ENCODE peak calls at places on chromosome 6, in four cellular contexts. One of them, this sample, is unnamed.

GRCh38 chr6:110628330-110628729 is 151.9 kb upstream of the SLC22A16 start:
- DNase-seq in breast epithelium: no peak
- DNase-seq in left lung: no peak
- DNase-seq in natural killer cell: no peak
- DNase-seq in this sample: no peak

GRCh38 chr6:333379-334002 is 41.2 kb downstream of the DUSP22 start:
- DNase-seq in left lung: no peak
- DNase-seq in natural killer cell: no peak
- DNase-seq in breast epithelium: no peak
- DNase-seq in this sample: no peak

GRCh38 chr6:85747654-85748053 is 105.0 kb upstream of the SYNCRIP start:
- DNase-seq in breast epithelium: no peak
- DNase-seq in left lung: no peak
- DNase-seq in natural killer cell: no peak
- DNase-seq in this sample: no peak

GRCh38 chr6:1620504-1621327 is 11.0 kb downstream of the FOXC1 start:
- DNase-seq in natural killer cell: no peak
- DNase-seq in breast epithelium: no peak
- DNase-seq in left lung: no peak
- DNase-seq in this sample: no peak

GRCh38 chr6:169642455-169642854 is 59.4 kb downstream of the WDR27 start:
- DNase-seq in natural killer cell: no peak
- DNase-seq in breast epithelium: no peak
- DNase-seq in left lung: no peak
- DNase-seq in this sample: no peak

GRCh38 chr6:138691595-138692057 is 81.9 kb upstream of the CCDC28A start:
- DNase-seq in breast epithelium: no peak
- DNase-seq in left lung: no peak
- DNase-seq in natural killer cell: no peak
- DNase-seq in this sample: no peak

GRCh38 chr6:28922004-28922840 is 1.6 kb downstream of the TRIM27 start:
- DNase-seq in left lung: peak; percentile 44
- DNase-seq in breast epithelium: no peak
- DNase-seq in natural killer cell: no peak
- DNase-seq in this sample: no peak

GRCh38 chr6:41191569-41191968 is 9.4 kb downstream of the TREML2 start:
- DNase-seq in left lung: peak; percentile 58
- DNase-seq in natural killer cell: peak; percentile 40
- DNase-seq in breast epithelium: no peak
- DNase-seq in this sample: peak; percentile 53

GRCh38 chr6:152948150-152948768 is 34.6 kb downstream of the FBXO5 start:
- DNase-seq in left lung: no peak
- DNase-seq in breast epithelium: no peak
- DNase-seq in natural killer cell: no peak
- DNase-seq in this sample: no peak

GRCh38 chr6:48378874-48379407 is 267.9 kb upstream of the PTCHD4 start:
- DNase-seq in breast epithelium: no peak
- DNase-seq in natural killer cell: no peak
- DNase-seq in left lung: no peak
- DNase-seq in this sample: no peak

GRCh38 chr6:17863971-17864754 is 123.3 kb downstream of the KIF13A start:
- DNase-seq in breast epithelium: no peak
- DNase-seq in natural killer cell: no peak
- DNase-seq in left lung: no peak
- DNase-seq in this sample: no peak

GRCh38 chr6:108170607-108171290 is 4.9 kb downstream of the NR2E1 start:
- DNase-seq in breast epithelium: no peak
- DNase-seq in natural killer cell: no peak
- DNase-seq in left lung: no peak
- DNase-seq in this sample: no peak

GRCh38 chr6:85662251-85662650 is 19.6 kb upstream of the SYNCRIP start:
- DNase-seq in natural killer cell: no peak
- DNase-seq in breast epithelium: no peak
- DNase-seq in left lung: no peak
- DNase-seq in this sample: no peak

GRCh38 chr6:149213829-149214228 is 103.7 kb upstream of the TAB2 start:
- DNase-seq in natural killer cell: no peak
- DNase-seq in left lung: no peak
- DNase-seq in breast epithelium: no peak
- DNase-seq in this sample: no peak

GRCh38 chr6:98117072-98117471 is 717.3 kb upstream of the POU3F2 start:
- DNase-seq in natural killer cell: no peak
- DNase-seq in breast epithelium: no peak
- DNase-seq in left lung: no peak
- DNase-seq in this sample: no peak

GRCh38 chr6:15551798-15552197 is 111.0 kb downstream of the DTNBP1 start:
- DNase-seq in breast epithelium: no peak
- DNase-seq in natural killer cell: no peak
- DNase-seq in left lung: no peak
- DNase-seq in this sample: no peak

GRCh38 chr6:19558934-19559333 is 278.2 kb upstream of the ID4 start:
- DNase-seq in natural killer cell: no peak
- DNase-seq in left lung: no peak
- DNase-seq in breast epithelium: no peak
- DNase-seq in this sample: no peak

GRCh38 chr6:53436904-53437303 is 88.2 kb upstream of the ELOVL5 start:
- DNase-seq in left lung: no peak
- DNase-seq in breast epithelium: no peak
- DNase-seq in natural killer cell: no peak
- DNase-seq in this sample: no peak

GRCh38 chr6:169803291-169803811 is 51.9 kb downstream of the ERMARD start:
- DNase-seq in breast epithelium: no peak
- DNase-seq in natural killer cell: no peak
- DNase-seq in left lung: no peak
- DNase-seq in this sample: no peak

GRCh38 chr6:44730771-44731391 is 343.4 kb downstream of the CDC5L start:
- DNase-seq in natural killer cell: no peak
- DNase-seq in breast epithelium: no peak
- DNase-seq in left lung: no peak
- DNase-seq in this sample: no peak

GRCh38 chr6:141540207-141540606 is 592.5 kb upstream of the GJE1 start:
- DNase-seq in natural killer cell: no peak
- DNase-seq in breast epithelium: no peak
- DNase-seq in left lung: no peak
- DNase-seq in this sample: no peak

GRCh38 chr6:157239148-157239547 is 84.2 kb downstream of the TMEM242 start:
- DNase-seq in breast epithelium: no peak
- DNase-seq in natural killer cell: no peak
- DNase-seq in left lung: no peak
- DNase-seq in this sample: no peak

GRCh38 chr6:152293404-152293803 is 343.8 kb downstream of the SYNE1 start:
- DNase-seq in natural killer cell: no peak
- DNase-seq in left lung: no peak
- DNase-seq in breast epithelium: no peak
- DNase-seq in this sample: no peak

GRCh38 chr6:156864557-156864956 is 87.4 kb downstream of the ARID1B start:
- DNase-seq in natural killer cell: no peak
- DNase-seq in left lung: no peak
- DNase-seq in breast epithelium: no peak
- DNase-seq in this sample: no peak

GRCh38 chr6:132919476-132919875 is 105.1 kb downstream of the RPS12 start:
- DNase-seq in breast epithelium: peak; percentile 64
- DNase-seq in left lung: peak; percentile 76
- DNase-seq in natural killer cell: no peak
- DNase-seq in this sample: no peak

GRCh38 chr6:105821027-105821426 is 265.1 kb upstream of the PRDM1 start:
- DNase-seq in natural killer cell: no peak
- DNase-seq in left lung: no peak
- DNase-seq in breast epithelium: no peak
- DNase-seq in this sample: no peak

GRCh38 chr6:5115168-5115567 is 30.0 kb downstream of the PPP1R3G start:
- DNase-seq in left lung: no peak
- DNase-seq in breast epithelium: no peak
- DNase-seq in natural killer cell: no peak
- DNase-seq in this sample: no peak

GRCh38 chr6:159984268-159984786 is 15.4 kb downstream of the IGF2R start:
- DNase-seq in left lung: no peak
- DNase-seq in natural killer cell: no peak
- DNase-seq in breast epithelium: no peak
- DNase-seq in this sample: peak; percentile 92

GRCh38 chr6:143141442-143141841 is 80.8 kb downstream of the AIG1 start:
- DNase-seq in left lung: no peak
- DNase-seq in natural killer cell: no peak
- DNase-seq in breast epithelium: no peak
- DNase-seq in this sample: no peak

GRCh38 chr6:43977404-43978111 is 149.7 kb downstream of the MRPL14 start:
- DNase-seq in breast epithelium: peak; percentile 17
- DNase-seq in left lung: no peak
- DNase-seq in natural killer cell: peak; percentile 15
- DNase-seq in this sample: peak; percentile 87

GRCh38 chr6:158050107-158050735 is 68.6 kb downstream of the SYNJ2 start:
- DNase-seq in breast epithelium: no peak
- DNase-seq in left lung: no peak
- DNase-seq in natural killer cell: no peak
- DNase-seq in this sample: no peak

GRCh38 chr6:148335582-148335981 is 7.1 kb upstream of the SASH1 start:
- DNase-seq in breast epithelium: no peak
- DNase-seq in natural killer cell: no peak
- DNase-seq in left lung: no peak
- DNase-seq in this sample: no peak

GRCh38 chr6:153058291-153058690 is 55.8 kb upstream of the MTRF1L start:
- DNase-seq in breast epithelium: no peak
- DNase-seq in left lung: no peak
- DNase-seq in natural killer cell: no peak
- DNase-seq in this sample: no peak

GRCh38 chr6:11354019-11354418 is 121.6 kb upstream of the NEDD9 start:
- DNase-seq in breast epithelium: no peak
- DNase-seq in natural killer cell: no peak
- DNase-seq in left lung: no peak
- DNase-seq in this sample: peak; percentile 60

GRCh38 chr6:128635219-128635618 is 114.8 kb upstream of the PTPRK start:
- DNase-seq in natural killer cell: no peak
- DNase-seq in breast epithelium: no peak
- DNase-seq in left lung: no peak
- DNase-seq in this sample: no peak
- TF ChIP-seq CTCF in natural killer cell: no peak
- TF ChIP-seq CTCF in breast epithelium: no peak
- TF ChIP-seq CTCF in left lung: no peak
- TF ChIP-seq CTCF in this sample: no peak

GRCh38 chr6:70901324-70901723 is 55.5 kb downstream of the B3GAT2 start:
- DNase-seq in left lung: no peak
- DNase-seq in natural killer cell: no peak
- DNase-seq in breast epithelium: no peak
- DNase-seq in this sample: no peak
- TF ChIP-seq CTCF in left lung: no peak
- TF ChIP-seq CTCF in natural killer cell: no peak
- TF ChIP-seq CTCF in breast epithelium: no peak
- TF ChIP-seq CTCF in this sample: peak; percentile 2

GRCh38 chr6:80006541-80006940 is 2.1 kb downstream of the TTK start:
- DNase-seq in left lung: no peak
- DNase-seq in breast epithelium: no peak
- DNase-seq in natural killer cell: no peak
- DNase-seq in this sample: no peak

GRCh38 chr6:80005406-80005805 is 957 bp downstream of the TTK start:
- DNase-seq in natural killer cell: no peak
- DNase-seq in left lung: no peak
- DNase-seq in breast epithelium: no peak
- DNase-seq in this sample: no peak

GRCh38 chr6:80001337-80001736 is 3.1 kb upstream of the TTK start:
- DNase-seq in left lung: no peak
- DNase-seq in natural killer cell: no peak
- DNase-seq in breast epithelium: no peak
- DNase-seq in this sample: no peak

GRCh38 chr6:80004199-80005072 is at the start of gene TTK:
- DNase-seq in natural killer cell: peak; percentile 92
- DNase-seq in left lung: peak; percentile 95
- DNase-seq in breast epithelium: peak; percentile 90
- DNase-seq in this sample: peak; percentile 89

GRCh38 chr6:80003841-80004198 is 629 bp upstream of the TTK start:
- DNase-seq in breast epithelium: no peak
- DNase-seq in left lung: peak; percentile 38
- DNase-seq in natural killer cell: peak; percentile 45
- DNase-seq in this sample: no peak
- TF ChIP-seq CTCF in breast epithelium: no peak
- TF ChIP-seq CTCF in left lung: no peak
- TF ChIP-seq CTCF in natural killer cell: no peak
- TF ChIP-seq CTCF in this sample: no peak

DNA sequence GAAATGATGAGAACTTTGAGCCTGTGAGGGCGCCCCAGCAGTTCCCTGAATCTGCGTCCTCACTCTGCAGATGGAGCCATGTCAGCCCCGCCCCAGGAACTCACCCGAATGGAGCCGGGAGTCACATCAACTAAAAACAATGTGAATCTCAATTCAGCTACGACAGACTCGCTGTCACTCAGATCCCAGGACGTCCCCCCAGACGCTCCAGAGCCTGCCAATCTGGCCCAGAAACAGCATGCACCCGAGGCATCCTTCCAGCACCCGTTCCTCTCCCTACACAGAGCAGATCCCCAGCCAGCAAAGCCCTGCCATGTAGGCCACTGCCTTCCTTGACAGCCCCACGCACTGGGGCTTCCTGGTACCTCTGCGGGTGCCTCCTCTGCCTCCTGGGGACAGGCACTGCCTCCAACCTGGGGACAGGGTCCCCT is 248.0 kb downstream of the TTLL2 start:
- DNase-seq in natural killer cell: no peak
- DNase-seq in left lung: no peak
- DNase-seq in breast epithelium: peak; percentile 30
- DNase-seq in this sample: no peak
- TF ChIP-seq CTCF in natural killer cell: no peak
- TF ChIP-seq CTCF in left lung: no peak
- TF ChIP-seq CTCF in breast epithelium: no peak
- TF ChIP-seq CTCF in this sample: no peak

DNA sequence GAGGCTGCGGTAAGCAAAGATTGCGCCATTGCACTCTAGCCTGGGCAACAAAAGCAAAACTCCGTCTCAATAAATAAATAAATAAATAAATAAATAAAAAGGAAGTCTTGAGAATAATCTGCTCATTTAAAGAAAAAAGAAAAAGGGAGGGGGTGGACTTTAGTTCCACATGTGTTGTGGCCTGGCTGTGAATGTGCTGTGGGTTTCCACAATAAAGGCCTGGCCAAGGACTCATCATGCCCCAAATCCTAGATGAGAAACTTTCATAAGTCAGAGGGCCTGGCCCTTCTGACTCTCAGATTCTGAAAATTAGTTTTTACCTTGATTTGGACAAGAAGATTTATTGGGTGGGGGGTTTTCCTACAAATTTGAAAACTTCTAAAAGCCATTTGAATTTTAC is 48.4 kb downstream of the RIOK1 start:
- DNase-seq in breast epithelium: no peak
- DNase-seq in left lung: no peak
- DNase-seq in natural killer cell: no peak
- DNase-seq in this sample: no peak
- TF ChIP-seq CTCF in breast epithelium: no peak
- TF ChIP-seq CTCF in left lung: no peak
- TF ChIP-seq CTCF in natural killer cell: no peak
- TF ChIP-seq CTCF in this sample: no peak

This sample was measured in CD14-positive monocyte.